ENCODE peak calls at places on chromosomes 12 and 14, in eight cellular contexts. X, I, H, J, K, T, R and C are unnamed samples.

GRCh38 chr14:36818794-36819384 is 157.2 kb downstream of the PAX9 start:
- DNase-seq in R (no peak), K (no peak), I (no peak), H (no peak), T (no peak), J (no peak), X (no peak), C (peak)

GRCh38 chr14:94056579-94057308 is 24.3 kb downstream of the DDX24 start:
- DNase-seq in R (no peak), T (no peak), H (no peak), J (no peak), K (peak), X (no peak), I (no peak), C (no peak)

GRCh38 chr12:52874573-52875435 is 26.0 kb upstream of the KRT78 start:
- DNase-seq in I (no peak), K (no peak), X (no peak), T (no peak), J (no peak), H (no peak), R (no peak), C (peak)

GRCh38 chr12:116210131-116210530 is 67.4 kb downstream of the MED13L start:
- DNase-seq in H (no peak), X (no peak), I (no peak), K (no peak), T (no peak), J (no peak), R (no peak), C (no peak)

GRCh38 chr14:105582639-105583038 is 56.3 kb downstream of the TMEM121 start:
- DNase-seq in J (no peak), K (no peak), T (no peak), X (no peak), R (no peak), H (no peak), I (no peak), C (no peak)

GRCh38 chr12:12561305-12562015 is 1.2 kb downstream of the DUSP16 start:
- DNase-seq in X (peak), R (peak), I (peak), J (peak), K (peak), H (peak), T (peak), C (peak)

GRCh38 chr12:53827306-53827705 is 75.5 kb upstream of the CISTR start:
- DNase-seq in J (no peak), X (no peak), K (no peak), R (no peak), H (no peak), T (no peak), I (no peak), C (no peak)

GRCh38 chr14:84707830-84708229 is 822.1 kb upstream of the FLRT2 start:
- DNase-seq in J (no peak), I (no peak), H (no peak), X (no peak), R (no peak), T (no peak), K (no peak), C (no peak)

GRCh38 chr14:88669346-88669745 is 106.5 kb downstream of the ZC3H14 start:
- DNase-seq in J (no peak), R (no peak), I (no peak), K (no peak), X (no peak), T (no peak), H (no peak), C (no peak)

GRCh38 chr14:103882503-103883262 is 35.3 kb upstream of the PPP1R13B start:
- DNase-seq in X (no peak), T (no peak), H (no peak), K (no peak), I (no peak), J (no peak), R (no peak), C (peak)

GRCh38 chr12:11812558-11813421 is 163.3 kb downstream of the ETV6 start:
- DNase-seq in T (peak), R (no peak), X (no peak), J (peak), I (no peak), H (peak), K (no peak), C (peak)

GRCh38 chr12:47903927-47904646 is 707 bp downstream of the VDR start:
- DNase-seq in J (peak), H (no peak), T (peak), K (no peak), I (peak), R (peak), X (peak), C (peak)

GRCh38 chr14:23438130-23438893 is 2.9 kb upstream of the MYH7 start:
- DNase-seq in J (peak), H (no peak), R (peak), T (no peak), X (no peak), K (no peak), I (no peak), C (no peak)

GRCh38 chr12:91604897-91605296 is 422.3 kb upstream of the DCN start:
- DNase-seq in T (no peak), X (no peak), K (no peak), H (no peak), J (no peak), I (no peak), R (no peak), C (no peak)

GRCh38 chr12:26629864-26630263 is 203.1 kb downstream of the ITPR2 start:
- DNase-seq in K (no peak), X (peak), T (no peak), R (no peak), J (no peak), I (peak), H (no peak), C (peak)